ENCODE peak calls at places on chromosome 2, in eight cellular contexts. P is activated CD8-positive, alpha-beta memory T cell treated with anti-CD3 and anti-CD28 coated beads, Interleukin-2, amount 10 ng/mL, durations not matched to agents 7 days and 5 days; J is cerebellum; X is activated CD4-positive, alpha-beta T cell treated with anti-CD3 and anti-CD28 coated beads, Interleukin-2, amount 10 ng/mL, durations not matched to agents 24 days and 14 days; N is stimulated activated CD4-positive, alpha-beta T cell treated with anti-CD3 and anti-CD28 coated beads, Interleukin-4, amount 100 ng/mL, for 1 hour; I is GM12891; F is Right ventricle myocardium superior; Y is colonic mucosa. K is an unnamed sample.

GRCh38 chr2:17051558-17051957 is 385.9 kb upstream of the CYRIA start:
- DNase-seq in P (no peak), J (no peak), X (no peak), N (no peak), I (no peak), F (no peak), Y (no peak), K (peak; percentile 42)

GRCh38 chr2:150013011-150013410 is 425.4 kb upstream of the MMADHC start:
- DNase-seq in P (no peak), J (no peak), X (no peak), N (no peak), I (no peak), F (no peak), Y (no peak), K (no peak)

GRCh38 chr2:213316001-213316735 is 31.9 kb downstream of the SPAG16 start:
- DNase-seq in P (no peak), J (peak; percentile 1), X (no peak), N (no peak), I (no peak), F (no peak), Y (no peak), K (no peak)

GRCh38 chr2:218323526-218324472 is 31.5 kb upstream of the TMBIM1 start:
- DNase-seq in P (no peak), J (peak; percentile 17), X (no peak), N (no peak), I (no peak), F (peak; percentile 55), Y (peak; percentile 44), K (no peak)

GRCh38 chr2:103213028-103213542 is 451.3 kb downstream of the TMEM182 start:
- DNase-seq in P (no peak), J (no peak), X (no peak), N (no peak), I (no peak), F (no peak), Y (no peak), K (no peak)

GRCh38 chr2:218645126-218645525 is 14.3 kb downstream of the ZNF142 start:
- DNase-seq in P (no peak), J (no peak), X (no peak), N (no peak), I (no peak), F (no peak), Y (no peak), K (no peak)

GRCh38 chr2:146579154-146579930 is 1265.5 kb upstream of the ACVR2A start:
- DNase-seq in P (no peak), J (no peak), X (no peak), N (no peak), I (no peak), F (no peak), Y (no peak), K (peak; percentile 12)

GRCh38 chr2:97747716-97748115 is 34.3 kb downstream of the ZAP70 start:
- DNase-seq in P (no peak), J (peak; percentile 81), X (no peak), N (no peak), I (no peak), F (no peak), Y (no peak), K (no peak)

GRCh38 chr2:146412625-146413024 is 1432.2 kb upstream of the ACVR2A start:
- DNase-seq in P (no peak), J (no peak), X (no peak), N (no peak), I (no peak), F (no peak), Y (no peak), K (no peak)

GRCh38 chr2:185006481-185006880 is 408.2 kb downstream of the ZNF804A start:
- DNase-seq in P (no peak), J (no peak), X (no peak), N (no peak), I (no peak), F (no peak), Y (no peak), K (no peak)

GRCh38 chr2:65666156-65666725 is 233.8 kb upstream of the SPRED2 start:
- DNase-seq in P (no peak), J (no peak), X (no peak), N (no peak), I (peak; percentile 47), F (no peak), Y (no peak), K (no peak)

GRCh38 chr2:160876029-160876428 is 284.2 kb upstream of the TANK start:
- DNase-seq in P (no peak), J (no peak), X (no peak), N (no peak), I (no peak), F (no peak), Y (no peak), K (no peak)

GRCh38 chr2:159300586-159300985 is 14.1 kb upstream of the WDSUB1 start:
- DNase-seq in P (no peak), J (no peak), X (no peak), N (no peak), I (no peak), F (no peak), Y (no peak), K (no peak)

GRCh38 chr2:33216508-33217182 is 259.8 kb upstream of the RASGRP3 start:
- DNase-seq in P (no peak), J (peak; percentile 8), X (no peak), N (no peak), I (no peak), F (peak; percentile 81), Y (no peak), K (no peak)

GRCh38 chr2:174612960-174613359 is 15.4 kb upstream of the WIPF1 start:
- DNase-seq in P (no peak), J (no peak), X (no peak), N (no peak), I (no peak), F (no peak), Y (no peak), K (no peak)

K was measured in SK-N-MC.